ENCODE peak calls at places on chromosomes 4 and X, in ten cellular contexts. One of them, this sample, is unnamed.
A peak's percentile ranks its signal among the peaks of the same experiment; 100 is the strongest.

GRCh38 chrX:141133272-141133671 is 43.7 kb downstream of the LDOC1 start:
- DNase-seq in IMR-90: no peak
- DNase-seq in adipocyte: no peak
- DNase-seq in mesenchymal stem cell: no peak
- DNase-seq in K562: no peak
- DNase-seq in H1: no peak
- DNase-seq in GM23248: no peak
- DNase-seq in HepG2: no peak
- DNase-seq in astrocyte: no peak
- DNase-seq in mesendoderm: no peak
- DNase-seq in this sample: no peak

GRCh38 chr4:4416981-4417380 is 30.1 kb downstream of the NSG1 start:
- DNase-seq in IMR-90: no peak
- DNase-seq in adipocyte: no peak
- DNase-seq in mesenchymal stem cell: no peak
- DNase-seq in K562: no peak
- DNase-seq in H1: no peak
- DNase-seq in GM23248: no peak
- DNase-seq in HepG2: no peak
- DNase-seq in astrocyte: no peak
- DNase-seq in mesendoderm: no peak
- DNase-seq in this sample: no peak

GRCh38 chrX:54785901-54786300 is 12.2 kb downstream of the ITIH6 start:
- DNase-seq in IMR-90: no peak
- DNase-seq in adipocyte: peak; percentile 9
- DNase-seq in mesenchymal stem cell: no peak
- DNase-seq in K562: peak; percentile 25
- DNase-seq in H1: peak; percentile 59
- DNase-seq in GM23248: peak; percentile 27
- DNase-seq in HepG2: peak; percentile 7
- DNase-seq in astrocyte: no peak
- DNase-seq in mesendoderm: peak; percentile 54
- DNase-seq in this sample: no peak

GRCh38 chr4:137420901-137421384 is 111.4 kb downstream of the PCDH18 start:
- DNase-seq in IMR-90: no peak
- DNase-seq in adipocyte: no peak
- DNase-seq in mesenchymal stem cell: no peak
- DNase-seq in K562: no peak
- DNase-seq in H1: no peak
- DNase-seq in GM23248: no peak
- DNase-seq in HepG2: no peak
- DNase-seq in astrocyte: no peak
- DNase-seq in mesendoderm: no peak
- DNase-seq in this sample: no peak

GRCh38 chr4:118869808-118870342 is 18.8 kb upstream of the SYNPO2 start:
- DNase-seq in IMR-90: peak; percentile 63
- DNase-seq in adipocyte: peak; percentile 39
- DNase-seq in mesenchymal stem cell: peak; percentile 32
- DNase-seq in K562: no peak
- DNase-seq in H1: no peak
- DNase-seq in GM23248: peak; percentile 72
- DNase-seq in HepG2: no peak
- DNase-seq in astrocyte: peak; percentile 49
- DNase-seq in mesendoderm: no peak
- DNase-seq in this sample: no peak

GRCh38 chr4:27861802-27862201 is 1001.2 kb downstream of the STIM2 start:
- DNase-seq in IMR-90: peak; percentile 61
- DNase-seq in adipocyte: peak; percentile 14
- DNase-seq in mesenchymal stem cell: no peak
- DNase-seq in K562: no peak
- DNase-seq in H1: no peak
- DNase-seq in GM23248: peak; percentile 2
- DNase-seq in HepG2: no peak
- DNase-seq in astrocyte: peak; percentile 30
- DNase-seq in mesendoderm: no peak
- DNase-seq in this sample: no peak

GRCh38 chr4:184536070-184536880 is 61.9 kb upstream of the IRF2 start:
- DNase-seq in IMR-90: no peak
- DNase-seq in adipocyte: peak; percentile 19
- DNase-seq in mesenchymal stem cell: peak; percentile 7
- DNase-seq in K562: peak; percentile 39
- DNase-seq in H1: no peak
- DNase-seq in GM23248: peak; percentile 45
- DNase-seq in HepG2: no peak
- DNase-seq in astrocyte: no peak
- DNase-seq in mesendoderm: peak; percentile 41
- DNase-seq in this sample: peak; percentile 29

GRCh38 chr4:13963601-13964000 is 336.1 kb upstream of the BOD1L1 start:
- DNase-seq in IMR-90: peak; percentile 16
- DNase-seq in adipocyte: no peak
- DNase-seq in mesenchymal stem cell: no peak
- DNase-seq in K562: no peak
- DNase-seq in H1: no peak
- DNase-seq in GM23248: peak; percentile 28
- DNase-seq in HepG2: no peak
- DNase-seq in astrocyte: peak; percentile 61
- DNase-seq in mesendoderm: no peak
- DNase-seq in this sample: no peak

GRCh38 chrX:40855411-40855810 is 120.1 kb upstream of the MED14 start:
- DNase-seq in IMR-90: no peak
- DNase-seq in adipocyte: peak; percentile 54
- DNase-seq in mesenchymal stem cell: no peak
- DNase-seq in K562: no peak
- DNase-seq in H1: no peak
- DNase-seq in GM23248: peak; percentile 16
- DNase-seq in HepG2: no peak
- DNase-seq in astrocyte: peak; percentile 17
- DNase-seq in mesendoderm: no peak
- DNase-seq in this sample: no peak

GRCh38 chrX:139077303-139078131 is 366.0 kb upstream of the FGF13 start:
- DNase-seq in IMR-90: no peak
- DNase-seq in adipocyte: no peak
- DNase-seq in mesenchymal stem cell: peak; percentile 12
- DNase-seq in K562: no peak
- DNase-seq in H1: no peak
- DNase-seq in GM23248: peak; percentile 82
- DNase-seq in HepG2: no peak
- DNase-seq in astrocyte: peak; percentile 72
- DNase-seq in mesendoderm: peak; percentile 0
- DNase-seq in this sample: no peak

GRCh38 chrX:79364306-79364705 is 2.8 kb downstream of the ITM2A start:
- DNase-seq in IMR-90: no peak
- DNase-seq in adipocyte: no peak
- DNase-seq in mesenchymal stem cell: no peak
- DNase-seq in K562: no peak
- DNase-seq in H1: no peak
- DNase-seq in GM23248: no peak
- DNase-seq in HepG2: peak; percentile 0
- DNase-seq in astrocyte: no peak
- DNase-seq in mesendoderm: no peak
- DNase-seq in this sample: no peak

GRCh38 chrX:24151513-24151912 is 2.0 kb downstream of the ZFX start:
- DNase-seq in IMR-90: no peak
- DNase-seq in adipocyte: no peak
- DNase-seq in mesenchymal stem cell: no peak
- DNase-seq in K562: peak; percentile 30
- DNase-seq in H1: no peak
- DNase-seq in GM23248: peak; percentile 37
- DNase-seq in HepG2: no peak
- DNase-seq in astrocyte: no peak
- DNase-seq in mesendoderm: no peak
- DNase-seq in this sample: no peak

DNA sequence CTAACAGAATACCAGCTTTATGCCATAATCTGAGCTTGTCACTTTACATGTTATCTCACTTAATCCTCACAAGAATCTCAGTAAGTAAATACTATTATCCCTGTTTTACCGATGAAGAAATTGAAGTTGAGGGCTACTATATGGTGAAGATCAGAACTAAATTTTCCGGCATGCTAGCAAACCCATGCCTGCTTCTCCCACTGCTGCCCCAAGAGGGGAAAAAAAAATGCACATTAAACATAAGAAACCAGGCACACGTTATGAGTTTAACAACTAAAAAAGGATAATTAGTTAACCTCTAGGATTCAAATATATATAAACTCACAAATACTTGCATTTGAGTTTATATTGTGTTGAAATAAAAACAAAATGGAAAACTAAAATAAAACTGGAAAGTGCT is 10.8 kb downstream of the SLC10A7 start:
- DNase-seq in IMR-90: no peak
- DNase-seq in adipocyte: no peak
- DNase-seq in mesenchymal stem cell: no peak
- DNase-seq in K562: no peak
- DNase-seq in H1: no peak
- DNase-seq in GM23248: no peak
- DNase-seq in HepG2: no peak
- DNase-seq in astrocyte: no peak
- DNase-seq in mesendoderm: peak; percentile 39
- DNase-seq in this sample: no peak
- H3K9ac ChIP-seq in IMR-90: no peak overlapping the region
- H3K9ac ChIP-seq in adipocyte: no peak overlapping the region
- H3K9ac ChIP-seq in mesenchymal stem cell: no peak overlapping the region
- H3K9ac ChIP-seq in K562: no peak overlapping the region
- H3K9ac ChIP-seq in H1: no peak overlapping the region
- H3K9ac ChIP-seq in GM23248: no peak overlapping the region
- H3K9ac ChIP-seq in HepG2: no peak overlapping the region
- H3K9ac ChIP-seq in astrocyte: no peak overlapping the region
- H3K9ac ChIP-seq in mesendoderm: no peak overlapping the region
- H3K9ac ChIP-seq in this sample: no peak overlapping the region

GRCh38 chr4:140103676-140104075 is 50.3 kb downstream of the MAML3 start:
- DNase-seq in IMR-90: peak; percentile 62
- DNase-seq in adipocyte: no peak
- DNase-seq in mesenchymal stem cell: peak; percentile 22
- DNase-seq in K562: no peak
- DNase-seq in H1: no peak
- DNase-seq in GM23248: peak; percentile 77
- DNase-seq in HepG2: no peak
- DNase-seq in astrocyte: peak; percentile 59
- DNase-seq in mesendoderm: no peak
- DNase-seq in this sample: no peak
- H3K9ac ChIP-seq in IMR-90: no peak overlapping the region
- H3K9ac ChIP-seq in adipocyte: no peak overlapping the region
- H3K9ac ChIP-seq in mesenchymal stem cell: no peak overlapping the region
- H3K9ac ChIP-seq in K562: no peak overlapping the region
- H3K9ac ChIP-seq in H1: no peak overlapping the region
- H3K9ac ChIP-seq in GM23248: peak overlapping the region; percentile 32
- H3K9ac ChIP-seq in HepG2: no peak overlapping the region
- H3K9ac ChIP-seq in astrocyte: peak overlapping the region; percentile 22
- H3K9ac ChIP-seq in mesendoderm: no peak overlapping the region
- H3K9ac ChIP-seq in this sample: no peak overlapping the region

DNA sequence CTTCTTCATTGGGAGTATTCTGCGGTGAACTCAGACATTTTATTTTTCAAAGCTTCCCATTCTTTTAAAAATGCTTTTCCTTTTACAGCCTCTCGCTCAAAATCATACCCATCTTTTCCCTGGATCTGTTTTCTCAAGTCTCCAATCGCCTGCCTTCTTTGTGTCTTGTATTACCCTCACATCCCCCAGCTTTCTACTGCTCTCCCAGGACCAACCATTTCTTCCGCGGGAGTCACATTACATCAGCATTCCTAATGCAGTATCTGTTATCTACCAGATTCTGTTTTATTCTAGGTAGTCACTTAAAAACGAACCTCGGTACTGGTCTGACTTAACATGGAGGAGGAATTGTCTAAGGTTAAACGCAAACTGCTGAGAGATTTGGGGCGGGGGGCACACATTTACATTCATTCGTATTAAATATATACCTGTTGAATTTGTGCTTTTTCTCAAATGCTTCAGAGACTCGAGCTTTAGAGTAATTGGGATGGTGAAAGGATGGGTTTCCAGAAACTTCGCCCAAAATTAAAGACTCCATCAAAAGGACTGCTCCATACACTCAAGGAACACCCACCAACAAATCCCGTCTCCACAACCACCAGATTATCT is 493 bp upstream of the UCHL1 start:
- DNase-seq in IMR-90: peak; percentile 74
- DNase-seq in adipocyte: peak; percentile 74
- DNase-seq in mesenchymal stem cell: peak; percentile 67
- DNase-seq in K562: no peak
- DNase-seq in H1: no peak
- DNase-seq in GM23248: peak; percentile 36
- DNase-seq in HepG2: no peak
- DNase-seq in astrocyte: peak; percentile 57
- DNase-seq in mesendoderm: peak; percentile 82
- DNase-seq in this sample: no peak
- H3K9ac ChIP-seq in IMR-90: no peak overlapping the region
- H3K9ac ChIP-seq in adipocyte: peak overlapping the region; percentile 86
- H3K9ac ChIP-seq in mesenchymal stem cell: peak overlapping the region; percentile 90
- H3K9ac ChIP-seq in K562: no peak overlapping the region
- H3K9ac ChIP-seq in H1: peak overlapping the region; percentile 93
- H3K9ac ChIP-seq in GM23248: peak overlapping the region; percentile 84
- H3K9ac ChIP-seq in HepG2: no peak overlapping the region
- H3K9ac ChIP-seq in astrocyte: peak overlapping the region; percentile 87
- H3K9ac ChIP-seq in mesendoderm: peak overlapping the region; percentile 46
- H3K9ac ChIP-seq in this sample: no peak overlapping the region

GRCh38 chr4:104420766-104421165 is 73.9 kb downstream of the CXXC4 start:
- DNase-seq in IMR-90: no peak
- DNase-seq in adipocyte: no peak
- DNase-seq in mesenchymal stem cell: peak; percentile 24
- DNase-seq in K562: no peak
- DNase-seq in H1: no peak
- DNase-seq in GM23248: no peak
- DNase-seq in HepG2: no peak
- DNase-seq in astrocyte: peak; percentile 16
- DNase-seq in mesendoderm: peak; percentile 29
- DNase-seq in this sample: no peak

GRCh38 chr4:104421576-104421975 is 73.1 kb downstream of the CXXC4 start:
- DNase-seq in IMR-90: no peak
- DNase-seq in adipocyte: no peak
- DNase-seq in mesenchymal stem cell: peak; percentile 63
- DNase-seq in K562: no peak
- DNase-seq in H1: no peak
- DNase-seq in GM23248: no peak
- DNase-seq in HepG2: no peak
- DNase-seq in astrocyte: peak; percentile 36
- DNase-seq in mesendoderm: peak; percentile 18
- DNase-seq in this sample: no peak

GRCh38 chr4:104424368-104424921 is 70.2 kb downstream of the CXXC4 start:
- DNase-seq in IMR-90: no peak
- DNase-seq in adipocyte: no peak
- DNase-seq in mesenchymal stem cell: no peak
- DNase-seq in K562: no peak
- DNase-seq in H1: no peak
- DNase-seq in GM23248: no peak
- DNase-seq in HepG2: no peak
- DNase-seq in astrocyte: no peak
- DNase-seq in mesendoderm: no peak
- DNase-seq in this sample: no peak

GRCh38 chr4:104425948-104426347 is 68.7 kb downstream of the CXXC4 start:
- DNase-seq in IMR-90: no peak
- DNase-seq in adipocyte: no peak
- DNase-seq in mesenchymal stem cell: no peak
- DNase-seq in K562: no peak
- DNase-seq in H1: no peak
- DNase-seq in GM23248: no peak
- DNase-seq in HepG2: no peak
- DNase-seq in astrocyte: no peak
- DNase-seq in mesendoderm: no peak
- DNase-seq in this sample: no peak

DNA sequence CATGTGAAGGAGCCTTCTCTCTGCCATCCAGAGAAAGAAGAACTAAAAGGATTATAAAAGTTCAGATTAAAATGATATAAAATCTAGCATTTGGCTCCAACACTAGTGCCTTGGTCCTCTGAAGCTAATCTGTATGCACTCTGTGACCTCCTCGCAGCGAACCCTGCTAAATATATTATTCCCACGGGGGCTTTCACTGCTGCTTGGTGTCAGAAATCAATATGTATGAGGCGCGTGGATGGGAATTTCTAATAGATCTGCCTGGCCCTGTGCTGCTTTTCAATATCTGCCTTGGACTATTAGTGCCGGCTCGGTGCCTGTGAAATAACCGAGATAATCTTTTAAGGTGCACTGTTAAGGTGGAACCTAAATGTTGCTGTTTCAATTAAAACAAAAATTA is 69.7 kb downstream of the CXXC4 start:
- DNase-seq in IMR-90: no peak
- DNase-seq in adipocyte: no peak
- DNase-seq in mesenchymal stem cell: no peak
- DNase-seq in K562: no peak
- DNase-seq in H1: no peak
- DNase-seq in GM23248: no peak
- DNase-seq in HepG2: no peak
- DNase-seq in astrocyte: no peak
- DNase-seq in mesendoderm: no peak
- DNase-seq in this sample: no peak
- H3K9ac ChIP-seq in IMR-90: no peak overlapping the region
- H3K9ac ChIP-seq in adipocyte: no peak overlapping the region
- H3K9ac ChIP-seq in mesenchymal stem cell: peak overlapping the region; percentile 20
- H3K9ac ChIP-seq in K562: no peak overlapping the region
- H3K9ac ChIP-seq in H1: no peak overlapping the region
- H3K9ac ChIP-seq in GM23248: no peak overlapping the region
- H3K9ac ChIP-seq in HepG2: no peak overlapping the region
- H3K9ac ChIP-seq in astrocyte: peak overlapping the region; percentile 49
- H3K9ac ChIP-seq in mesendoderm: no peak overlapping the region
- H3K9ac ChIP-seq in this sample: no peak overlapping the region

This sample was measured in colonic mucosa.